ENCODE peak calls at places on chromosomes 4 and X, in six cellular contexts. V is Caco-2, B is lower leg skin, M is cardiac muscle cell, O is suprapubic skin, R is fibroblast of villous mesenchyme. G is an unnamed sample.

GRCh38 chr4:6201580-6202091 is 1.3 kb upstream of the JAKMIP1 start:
- DNase-seq in O (no peak), B (peak; percentile 72), R (no peak), V (no peak), M (no peak), G (no peak)

GRCh38 chr4:13540446-13541175 is 3.7 kb downstream of the NKX3-2 start:
- DNase-seq in V (no peak), R (no peak), B (no peak), O (no peak), M (no peak), G (no peak)

GRCh38 chrX:9794495-9794894 is 8.3 kb downstream of the SHROOM2 start:
- DNase-seq in O (no peak), M (no peak), V (no peak), B (no peak), R (no peak), G (no peak)

GRCh38 chr4:6222761-6223292 is 22.5 kb upstream of the JAKMIP1 start:
- DNase-seq in M (peak; percentile 3), O (no peak), B (peak; percentile 5), R (no peak), V (no peak), G (no peak)

GRCh38 chr4:70908993-70909556 is 6.9 kb downstream of the MOB1B start:
- DNase-seq in B (no peak), O (no peak), V (no peak), R (no peak), M (no peak), G (no peak)

GRCh38 chr4:139554726-139555072 is 1.3 kb downstream of the SETD7 start:
- DNase-seq in V (no peak), O (no peak), M (no peak), R (peak; percentile 91), B (no peak), G (no peak)

GRCh38 chr4:93897559-93897958 is 69.0 kb downstream of the ATOH1 start:
- DNase-seq in O (no peak), R (no peak), V (no peak), B (no peak), M (peak; percentile 1), G (no peak)

GRCh38 chr4:159298502-159298901 is 195.6 kb downstream of the RAPGEF2 start:
- DNase-seq in M (no peak), B (no peak), O (no peak), R (peak; percentile 46), V (no peak), G (peak; percentile 80)

GRCh38 chrX:45743081-45743533 is 542.4 kb upstream of the DIPK2B start:
- DNase-seq in O (no peak), R (peak; percentile 58), B (no peak), V (peak; percentile 1), M (no peak), G (peak; percentile 72)

GRCh38 chr4:180377741-180378140 is 1865.5 kb upstream of the TENM3 start:
- DNase-seq in M (no peak), R (no peak), O (no peak), B (no peak), V (no peak), G (no peak)

GRCh38 chr4:39571504-39571903 is 44.3 kb upstream of the UGDH start:
- DNase-seq in O (no peak), M (no peak), R (no peak), V (no peak), B (no peak), G (no peak)

GRCh38 chrX:8783100-8784098 is 17.8 kb downstream of the FAM9A start:
- DNase-seq in B (no peak), O (no peak), M (peak; percentile 43), R (no peak), V (peak; percentile 2), G (peak; percentile 6)

GRCh38 chrX:79084923-79085322 is 59.6 kb upstream of the GPR174 start:
- DNase-seq in V (no peak), R (no peak), O (no peak), B (no peak), M (no peak), G (no peak)
- TF ChIP-seq CTCF in V (no peak), R (no peak), O (no peak), B (no peak), M (no peak), G (no peak)

GRCh38 chr4:165698272-165698671 is 174.8 kb upstream of the TLL1 start:
- DNase-seq in M (no peak), V (no peak), R (no peak), O (no peak), B (no peak), G (no peak)

GRCh38 chr4:165700855-165701254 is 172.2 kb upstream of the TLL1 start:
- DNase-seq in B (no peak), R (no peak), V (peak; percentile 28), M (no peak), O (no peak), G (no peak)
- TF ChIP-seq CTCF in B (no peak), R (peak; percentile 16), V (peak; percentile 51), M (peak; percentile 29), O (no peak), G (no peak)

GRCh38 chr4:15420642-15421041 is 7.2 kb upstream of the C1QTNF7 start:
- DNase-seq in O (no peak), B (no peak), V (no peak), M (peak; percentile 77), R (peak; percentile 68), G (peak; percentile 69)
- TF ChIP-seq CTCF in O (no peak), B (no peak), V (no peak), M (no peak), R (no peak), G (no peak)

DNA sequence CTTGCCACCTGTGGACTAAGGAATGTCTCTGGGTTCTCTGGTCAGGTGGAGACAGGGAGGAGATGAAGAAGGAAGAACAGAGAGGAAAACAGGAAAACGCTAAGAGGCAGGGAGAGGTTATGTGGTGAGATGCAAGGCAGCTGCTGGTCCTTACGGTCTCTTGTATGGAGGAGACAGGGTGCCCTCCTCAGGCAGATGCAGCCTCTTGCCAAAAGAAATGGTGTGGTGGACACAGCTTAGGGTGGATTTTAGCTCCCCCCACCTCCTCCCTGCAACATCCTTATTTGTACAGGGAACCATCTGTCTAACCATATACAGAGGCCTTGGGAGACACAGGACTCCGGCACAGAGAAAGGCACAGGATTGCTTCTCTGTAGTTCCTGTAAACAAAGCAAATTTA is 9.7 kb downstream of the OCIAD2 start:
- DNase-seq in B (no peak), V (peak; percentile 20), R (peak; percentile 14), M (no peak), O (no peak), G (no peak)
- TF ChIP-seq CTCF in B (no peak), V (no peak), R (no peak), M (no peak), O (no peak), G (no peak)

DNA sequence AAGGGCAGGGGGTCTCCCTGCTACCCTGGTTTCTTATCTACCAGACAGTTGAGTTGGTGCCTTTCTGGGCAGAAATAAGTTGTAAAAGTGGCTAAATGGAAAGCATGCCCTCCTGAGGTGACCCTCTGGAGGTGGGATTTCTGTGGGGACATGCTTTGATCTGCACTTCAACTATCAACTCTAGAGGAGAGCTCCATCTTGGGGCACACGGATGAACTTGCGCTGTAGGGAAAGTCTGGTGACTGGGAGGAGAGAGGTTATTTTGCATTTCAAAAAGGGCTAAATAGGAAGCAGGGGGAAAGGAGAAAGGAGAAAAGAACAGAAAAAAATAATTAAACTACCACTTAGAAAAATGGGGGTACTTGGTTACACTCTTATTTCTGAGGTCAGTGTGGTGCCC is 12.7 kb upstream of the RHOXF2B start:
- DNase-seq in B (no peak), O (no peak), M (no peak), R (no peak), V (no peak), G (no peak)
- TF ChIP-seq CTCF in B (no peak), O (no peak), M (no peak), R (no peak), V (no peak), G (no peak)

GRCh38 chr4:41507292-41507933 is 30.5 kb upstream of the LIMCH1 start:
- DNase-seq in B (no peak), O (no peak), V (peak; percentile 40), M (peak; percentile 53), R (peak; percentile 75), G (peak; percentile 51)
- TF ChIP-seq CTCF in B (no peak), O (no peak), V (no peak), M (no peak), R (no peak), G (no peak)

GRCh38 chrX:103629295-103630170 is 758 bp downstream of the TCEAL1 start:
- DNase-seq in O (peak; percentile 82), M (peak; percentile 74), V (peak; percentile 71), B (peak; percentile 89), R (peak; percentile 71), G (peak; percentile 66)

GRCh38 chrX:103626855-103627254 is 1.9 kb upstream of the TCEAL1 start:
- DNase-seq in B (no peak), V (no peak), M (no peak), O (no peak), R (no peak), G (no peak)

GRCh38 chrX:103628386-103629290 is at the start of gene TCEAL1:
- DNase-seq in B (peak; percentile 90), V (peak; percentile 57), M (peak; percentile 37), O (peak; percentile 75), R (peak; percentile 44), G (no peak)

GRCh38 chrX:103631145-103631544 is 2.4 kb downstream of the TCEAL1 start:
- DNase-seq in V (no peak), R (no peak), B (no peak), M (no peak), O (no peak), G (no peak)

GRCh38 chrX:103630171-103630511 is 1.4 kb downstream of the TCEAL1 start:
- DNase-seq in B (no peak), M (no peak), R (no peak), V (no peak), O (no peak), G (no peak)
- TF ChIP-seq CTCF in B (no peak), M (no peak), R (no peak), V (no peak), O (no peak), G (no peak)

GRCh38 chr4:84151574-84151973 is 347.5 kb downstream of the NKX6-1 start:
- DNase-seq in O (no peak), B (no peak), M (no peak), V (no peak), R (no peak), G (no peak)
- TF ChIP-seq CTCF in O (no peak), B (no peak), M (no peak), V (no peak), R (no peak), G (no peak)

G was measured in AG10803.